ENCODE peak calls at places on chromosomes 11 and 22, in five cellular contexts. H is hepatocyte, G is OCI-LY7, F is neural progenitor cell, V is HCT116. D is an unnamed sample.

GRCh38 chr11:12674571-12674935 is 332 bp downstream of the TEAD1 start:
- DNase-seq in V (no peak), H (no peak), F (no peak), G (peak; percentile 24), D (peak; percentile 79)

GRCh38 chr11:93411705-93412104 is 81.2 kb downstream of the DEUP1 start:
- DNase-seq in F (no peak), V (no peak), H (no peak), G (no peak), D (no peak)

GRCh38 chr11:67316882-67317364 is 13.6 kb downstream of the SSH3 start:
- DNase-seq in G (no peak), V (peak; percentile 45), F (no peak), H (no peak), D (no peak)

GRCh38 chr11:30125461-30125860 is 105.4 kb upstream of the FSHB start:
- DNase-seq in H (no peak), F (no peak), V (no peak), G (no peak), D (no peak)

GRCh38 chr11:3950996-3951662 is 95.7 kb downstream of the STIM1 start:
- DNase-seq in H (peak; percentile 17), F (peak; percentile 80), V (no peak), G (no peak), D (peak; percentile 83)

GRCh38 chr22:43643362-43643761 is 168.7 kb downstream of the EFCAB6 start:
- DNase-seq in V (no peak), H (peak; percentile 32), F (no peak), G (no peak), D (no peak)

GRCh38 chr11:65424200-65425104 is 1.9 kb downstream of the NEAT1 start:
- DNase-seq in F (no peak), G (peak; percentile 71), V (no peak), H (no peak), D (peak; percentile 18)

GRCh38 chr22:31814942-31815341 is 61.1 kb downstream of the DEPDC5 start:
- DNase-seq in V (no peak), F (no peak), G (no peak), H (no peak), D (no peak)

GRCh38 chr11:123195182-123196059 is at the start of gene CLMP:
- DNase-seq in H (peak; percentile 81), F (peak; percentile 71), V (no peak), G (no peak), D (peak; percentile 86)

GRCh38 chr11:121595717-121596156 is 143.0 kb upstream of the SORL1-AS1 start:
- DNase-seq in G (no peak), V (peak; percentile 27), H (peak; percentile 51), F (no peak), D (no peak)

GRCh38 chr11:115244758-115245157 is 259.5 kb downstream of the CADM1 start:
- DNase-seq in V (no peak), G (no peak), F (no peak), H (no peak), D (no peak)

GRCh38 chr11:112277937-112278336 is 17.3 kb upstream of the PLET1 start:
- DNase-seq in V (no peak), G (no peak), H (no peak), F (no peak), D (no peak)

GRCh38 chr11:61917043-61917356 is 366 bp downstream of the RAB3IL1 start:
- DNase-seq in F (no peak), V (no peak), G (no peak), H (no peak), D (no peak)

GRCh38 chr11:60870733-60871377 is 3.5 kb downstream of the ZP1 start:
- DNase-seq in G (no peak), F (no peak), V (no peak), H (no peak), D (no peak)

GRCh38 chr22:23831261-23831660 is 7.5 kb downstream of the DERL3 start:
- DNase-seq in H (no peak), F (no peak), G (no peak), V (no peak), D (no peak)

GRCh38 chr11:113663567-113663966 is 42.5 kb downstream of the TMPRSS5 start:
- DNase-seq in F (no peak), G (no peak), H (peak; percentile 34), V (no peak), D (no peak)

GRCh38 chr22:24801906-24802504 is 4.0 kb upstream of the SGSM1 start:
- DNase-seq in V (no peak), F (no peak), G (no peak), H (no peak), D (no peak)

GRCh38 chr22:41579997-41580355 is 9.7 kb downstream of the PMM1 start:
- DNase-seq in H (no peak), F (no peak), G (no peak), V (no peak), D (no peak)

GRCh38 chr11:9330387-9331384 is 16.3 kb upstream of the TMEM41B start:
- DNase-seq in G (no peak), F (no peak), H (no peak), V (no peak), D (no peak)

GRCh38 chr11:20087118-20087521 is 73.2 kb downstream of the DBX1 start:
- DNase-seq in H (no peak), G (no peak), V (no peak), F (no peak), D (no peak)

GRCh38 chr11:35750981-35751663 is 88.5 kb downstream of the TRIM44 start:
- DNase-seq in F (no peak), V (no peak), G (no peak), H (no peak), D (no peak)

GRCh38 chr11:85076535-85077330 is 550.4 kb downstream of the DLG2 start:
- DNase-seq in V (no peak), F (no peak), H (no peak), G (no peak), D (no peak)

GRCh38 chr11:73085189-73085875 is 56.8 kb downstream of the FCHSD2 start:
- DNase-seq in V (no peak), H (no peak), F (no peak), G (no peak), D (no peak)

GRCh38 chr22:22833488-22833887 is 54.1 kb upstream of the IGLL5 start:
- DNase-seq in V (no peak), F (no peak), H (no peak), G (no peak), D (no peak)

GRCh38 chr22:42743501-42743991 is 22.9 kb upstream of the A4GALT start:
- DNase-seq in F (peak; percentile 76), G (no peak), H (peak; percentile 67), V (no peak), D (peak; percentile 48)

GRCh38 chr11:35077709-35078695 is 61.0 kb upstream of the CD44 start:
- DNase-seq in H (no peak), F (no peak), V (peak; percentile 42), G (peak; percentile 85), D (no peak)

GRCh38 chr11:111947143-111947542 is 10.0 kb downstream of the DIXDC1 start:
- DNase-seq in H (no peak), G (peak; percentile 13), V (no peak), F (no peak), D (no peak)

GRCh38 chr11:47950396-47950795 is 30.0 kb upstream of the PTPRJ start:
- DNase-seq in F (no peak), G (peak; percentile 91), H (no peak), V (no peak), D (no peak)

GRCh38 chr11:117986981-117987495 is 844 bp downstream of the IL10RA start:
- DNase-seq in G (peak; percentile 65), F (no peak), V (no peak), H (no peak), D (no peak)

GRCh38 chr11:102272047-102272824 is 45.0 kb upstream of the BIRC3 start:
- DNase-seq in H (peak; percentile 61), F (no peak), G (no peak), V (no peak), D (no peak)

GRCh38 chr11:112961146-112961668 is at the start of gene NCAM1:
- DNase-seq in V (peak; percentile 67), H (peak; percentile 83), G (peak; percentile 10), F (peak; percentile 97), D (peak; percentile 98)

GRCh38 chr11:37230865-37231264 is 632.8 kb upstream of the RAG2 start:
- DNase-seq in G (no peak), V (no peak), H (no peak), F (no peak), D (no peak)
- TF ChIP-seq CTCF in G (no peak), V (no peak), H (no peak), F (peak; percentile 36), D (no peak)

DNA sequence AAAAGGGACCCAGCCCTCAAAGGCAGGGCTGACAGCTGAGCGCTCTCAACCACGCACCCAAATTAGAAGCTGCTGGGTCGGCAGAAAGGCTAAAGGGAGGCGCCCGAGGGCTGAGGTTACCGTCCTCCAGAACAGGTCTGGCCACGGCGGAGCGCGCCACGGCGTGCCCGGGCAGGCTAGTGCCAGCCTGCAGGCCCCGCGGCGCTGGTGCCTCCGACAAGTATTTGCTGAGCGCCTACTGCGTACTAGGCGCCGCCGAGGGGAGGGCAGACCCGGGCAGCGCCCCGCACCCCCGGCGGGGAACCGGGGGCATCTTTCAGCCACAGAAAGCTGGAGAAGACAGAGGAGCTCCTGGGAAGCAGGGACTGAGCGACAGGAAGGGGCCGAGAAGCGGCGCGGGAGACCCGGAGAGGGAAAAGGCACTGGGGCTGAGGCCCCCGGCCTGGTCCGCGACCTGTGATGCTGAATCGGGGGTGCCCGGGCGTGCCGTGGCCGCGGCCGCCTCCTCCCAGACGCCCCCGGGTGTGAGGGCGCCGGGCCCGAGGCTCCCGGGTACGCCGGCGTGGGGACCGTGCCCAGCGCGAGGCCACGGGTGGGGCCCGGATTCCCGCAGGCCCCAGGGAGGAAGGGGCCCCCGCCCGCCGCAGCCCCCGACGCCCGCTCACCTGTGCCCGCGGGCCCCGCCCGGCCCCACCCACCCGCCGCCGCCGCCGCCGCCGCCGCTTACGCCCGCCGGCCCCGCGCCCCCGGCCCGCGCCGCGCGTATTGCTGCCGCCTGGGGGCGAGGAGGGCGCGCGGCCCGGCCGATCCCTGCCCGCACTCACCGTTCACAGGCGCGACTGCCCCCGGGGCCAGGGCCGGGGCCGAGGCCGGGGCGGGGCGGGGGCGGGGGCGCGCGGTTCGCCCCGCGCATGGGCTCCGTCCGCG is 521 bp downstream of the HRAS start:
- DNase-seq in V (no peak), H (peak; percentile 55), G (peak; percentile 54), F (peak; percentile 38), D (peak; percentile 44)
- TF ChIP-seq EZH2phosphoT487 in V (no peak), H (no peak), G (no peak), F (no peak), D (no peak)

DNA sequence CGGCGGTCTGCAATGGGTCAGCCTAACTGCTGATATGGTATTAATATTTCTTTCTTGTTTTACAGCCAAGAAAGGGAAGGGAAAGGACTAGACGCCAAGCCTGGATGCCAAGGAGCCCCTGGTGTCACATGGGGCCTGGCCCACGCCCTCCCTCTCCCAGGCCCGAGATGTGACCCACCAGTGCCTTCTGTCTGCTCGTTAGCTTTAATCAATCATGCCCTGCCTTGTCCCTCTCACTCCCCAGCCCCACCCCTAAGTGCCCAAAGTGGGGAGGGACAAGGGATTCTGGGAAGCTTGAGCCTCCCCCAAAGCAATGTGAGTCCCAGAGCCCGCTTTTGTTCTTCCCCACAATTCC is 1.9 kb downstream of the MDK start:
- DNase-seq in G (no peak), F (no peak), H (no peak), V (no peak), D (no peak)
- TF ChIP-seq CTCF in G (peak; percentile 14), F (no peak), H (no peak), V (no peak), D (no peak)

DNA sequence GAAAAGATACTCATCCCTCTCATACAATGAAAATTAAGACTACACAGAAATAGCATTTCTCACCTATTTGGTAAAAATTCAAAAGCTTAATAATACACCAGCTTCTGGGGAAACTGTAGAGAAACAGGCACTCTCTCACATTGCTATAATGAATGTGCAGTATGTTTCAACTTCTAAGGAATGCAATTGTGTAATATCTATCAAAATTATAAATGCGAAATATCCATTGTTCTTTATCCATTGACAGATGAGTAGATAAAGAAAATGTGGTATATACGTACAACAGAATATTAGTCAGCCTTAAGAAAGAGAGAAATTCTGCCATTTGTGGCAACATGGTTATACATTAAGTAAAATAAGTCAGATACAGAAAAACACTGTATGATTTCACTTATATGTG is 101.4 kb upstream of the OR9G4 start:
- DNase-seq in F (no peak), G (no peak), H (no peak), V (no peak), D (no peak)
- TF ChIP-seq EZH2phosphoT487 in F (no peak), G (no peak), H (no peak), V (no peak), D (no peak)